ENCODE peak calls at places on chromosomes 5 and 9, in four cellular contexts. One of them, this sample, is unnamed.

GRCh38 chr5:170623576-170624181 is 119.9 kb downstream of the KCNIP1 start:
- DNase-seq in K562: peak; percentile 55
- DNase-seq in HepG2: peak; percentile 20
- DNase-seq in HCT116: peak; percentile 48
- DNase-seq in this sample: peak; percentile 59

GRCh38 chr9:81737871-81738507 is 48.6 kb upstream of the TLE1 start:
- DNase-seq in HepG2: peak; percentile 6
- DNase-seq in K562: no peak
- DNase-seq in HCT116: peak; percentile 89
- DNase-seq in this sample: no peak

GRCh38 chr5:172095368-172095960 is 89.0 kb upstream of the FBXW11 start:
- DNase-seq in K562: no peak
- DNase-seq in HCT116: no peak
- DNase-seq in HepG2: no peak
- DNase-seq in this sample: no peak

GRCh38 chr9:129885018-129885669 is 49.9 kb downstream of the USP20 start:
- DNase-seq in HepG2: peak; percentile 33
- DNase-seq in K562: peak; percentile 68
- DNase-seq in HCT116: no peak
- DNase-seq in this sample: no peak

GRCh38 chr5:93793159-93793781 is 51.9 kb upstream of the POU5F2 start:
- DNase-seq in HepG2: no peak
- DNase-seq in K562: no peak
- DNase-seq in HCT116: no peak
- DNase-seq in this sample: no peak

GRCh38 chr9:84851935-84852585 is 182.5 kb downstream of the NTRK2 start:
- DNase-seq in K562: no peak
- DNase-seq in HepG2: no peak
- DNase-seq in HCT116: peak; percentile 68
- DNase-seq in this sample: peak; percentile 91

GRCh38 chr5:143494162-143494561 is 90.7 kb upstream of the NR3C1 start:
- DNase-seq in K562: no peak
- DNase-seq in HepG2: no peak
- DNase-seq in HCT116: no peak
- DNase-seq in this sample: no peak

GRCh38 chr9:10921671-10922070 is 308.9 kb upstream of the PTPRD start:
- DNase-seq in K562: no peak
- DNase-seq in HCT116: no peak
- DNase-seq in HepG2: no peak
- DNase-seq in this sample: peak; percentile 62

GRCh38 chr5:128491291-128491690 is 46.8 kb downstream of the FBN2 start:
- DNase-seq in HCT116: no peak
- DNase-seq in HepG2: no peak
- DNase-seq in K562: no peak
- DNase-seq in this sample: no peak

GRCh38 chr5:157004893-157005551 is 42.0 kb upstream of the TIMD4 start:
- DNase-seq in HCT116: no peak
- DNase-seq in HepG2: no peak
- DNase-seq in K562: no peak
- DNase-seq in this sample: no peak

GRCh38 chr5:103041071-103041676 is 78.8 kb downstream of the GIN1 start:
- DNase-seq in HepG2: peak; percentile 20
- DNase-seq in K562: no peak
- DNase-seq in HCT116: peak; percentile 49
- DNase-seq in this sample: no peak

GRCh38 chr5:150065346-150065745 is 21.0 kb downstream of the CSF1R start:
- DNase-seq in K562: peak; percentile 58
- DNase-seq in HCT116: no peak
- DNase-seq in HepG2: peak; percentile 13
- DNase-seq in this sample: no peak

GRCh38 chr5:103111458-103111857 is 8.5 kb downstream of the GIN1 start:
- DNase-seq in HCT116: no peak
- DNase-seq in HepG2: no peak
- DNase-seq in K562: no peak
- DNase-seq in this sample: no peak

GRCh38 chr5:142000709-142001484 is 11.9 kb downstream of the GNPDA1 start:
- DNase-seq in HepG2: peak; percentile 7
- DNase-seq in HCT116: no peak
- DNase-seq in K562: peak; percentile 21
- DNase-seq in this sample: no peak

GRCh38 chr5:80487444-80487828 is 464 bp upstream of the FAM151B start:
- DNase-seq in HepG2: no peak
- DNase-seq in HCT116: no peak
- DNase-seq in K562: no peak
- DNase-seq in this sample: no peak

GRCh38 chr5:58094031-58094430 is 365.9 kb downstream of the PLK2 start:
- DNase-seq in HCT116: no peak
- DNase-seq in K562: no peak
- DNase-seq in HepG2: no peak
- DNase-seq in this sample: no peak

GRCh38 chr9:37290881-37291485 is 131.5 kb upstream of the GRHPR start:
- DNase-seq in HepG2: no peak
- DNase-seq in K562: no peak
- DNase-seq in HCT116: peak; percentile 21
- DNase-seq in this sample: no peak

GRCh38 chr5:149728303-149728702 is 1.8 kb upstream of the PPARGC1B start:
- DNase-seq in HCT116: no peak
- DNase-seq in HepG2: no peak
- DNase-seq in K562: no peak
- DNase-seq in this sample: no peak

GRCh38 chr5:148973455-148973854 is 89.4 kb downstream of the SH3TC2 start:
- DNase-seq in HepG2: no peak
- DNase-seq in HCT116: no peak
- DNase-seq in K562: no peak
- DNase-seq in this sample: no peak

GRCh38 chr9:37617837-37618236 is 25.4 kb upstream of the TOMM5 start:
- DNase-seq in HepG2: no peak
- DNase-seq in K562: no peak
- DNase-seq in HCT116: no peak
- DNase-seq in this sample: peak; percentile 6

GRCh38 chr9:1434082-1434481 is 383.9 kb downstream of the DMRT2 start:
- DNase-seq in K562: peak; percentile 6
- DNase-seq in HCT116: no peak
- DNase-seq in HepG2: no peak
- DNase-seq in this sample: no peak

GRCh38 chr5:144307726-144308125 is 137.1 kb downstream of the KCTD16 start:
- DNase-seq in K562: no peak
- DNase-seq in HCT116: no peak
- DNase-seq in HepG2: no peak
- DNase-seq in this sample: no peak

GRCh38 chr9:97556721-97557605 is 55.5 kb downstream of the TMOD1 start:
- DNase-seq in HepG2: no peak
- DNase-seq in HCT116: no peak
- DNase-seq in K562: no peak
- DNase-seq in this sample: no peak

GRCh38 chr9:133933426-133934026 is 58.6 kb downstream of the VAV2 start:
- DNase-seq in HepG2: no peak
- DNase-seq in HCT116: no peak
- DNase-seq in K562: no peak
- DNase-seq in this sample: no peak

GRCh38 chr9:35700942-35701341 is 11.2 kb upstream of the TPM2 start:
- DNase-seq in K562: no peak
- DNase-seq in HCT116: no peak
- DNase-seq in HepG2: no peak
- DNase-seq in this sample: no peak

GRCh38 chr9:113454914-113455761 is 8.4 kb upstream of the RGS3 start:
- DNase-seq in HCT116: peak; percentile 16
- DNase-seq in HepG2: peak; percentile 83
- DNase-seq in K562: peak; percentile 61
- DNase-seq in this sample: no peak

GRCh38 chr5:176596689-176597416 is 13.1 kb downstream of the GPRIN1 start:
- DNase-seq in HCT116: no peak
- DNase-seq in HepG2: no peak
- DNase-seq in K562: no peak
- DNase-seq in this sample: no peak

GRCh38 chr9:121878208-121878835 is 214.8 kb downstream of the TTLL11 start:
- DNase-seq in HCT116: no peak
- DNase-seq in K562: no peak
- DNase-seq in HepG2: no peak
- DNase-seq in this sample: no peak

GRCh38 chr5:31492824-31493223 is 39.1 kb downstream of the DROSHA start:
- DNase-seq in K562: no peak
- DNase-seq in HCT116: no peak
- DNase-seq in HepG2: no peak
- DNase-seq in this sample: peak; percentile 6

DNA sequence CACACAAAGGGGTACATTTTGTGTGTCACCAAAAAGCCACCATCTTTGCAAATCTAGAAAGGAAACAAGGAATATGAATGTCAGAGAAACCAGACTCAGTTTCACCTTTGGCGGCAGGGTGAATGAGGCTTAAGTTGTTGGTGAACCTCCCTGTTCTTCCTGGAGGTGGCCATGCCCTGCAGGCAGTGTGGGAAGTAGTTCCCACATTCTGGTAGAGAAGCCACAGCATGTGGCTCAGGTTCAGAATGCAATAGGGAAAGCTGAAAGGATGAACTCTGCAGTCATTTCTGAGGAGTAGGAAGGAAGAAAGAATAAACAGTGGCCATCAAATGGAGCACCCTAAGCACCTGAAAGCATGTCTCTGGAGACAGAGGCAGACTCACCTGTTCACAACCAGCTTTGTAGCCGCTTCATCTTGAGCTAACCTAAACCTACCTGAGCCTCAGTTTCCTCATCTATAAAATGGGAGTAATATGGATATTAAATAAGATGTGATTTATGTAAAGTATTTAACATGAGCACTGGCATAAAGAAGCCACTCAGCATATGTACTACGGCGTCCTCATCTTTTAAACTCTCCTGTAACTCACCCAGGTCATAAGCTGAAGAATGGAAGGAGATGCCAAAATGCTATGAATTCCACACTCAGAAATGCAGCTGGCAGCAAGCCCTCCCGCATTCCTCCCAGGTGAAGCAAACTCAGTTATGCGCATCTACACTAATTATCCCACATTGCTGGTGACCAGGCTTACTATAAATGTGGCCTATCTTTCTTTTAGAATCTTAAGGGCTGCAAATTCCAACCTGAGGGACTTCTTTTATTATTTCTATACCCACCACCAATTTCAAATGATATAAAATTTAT is 86.0 kb downstream of the ZNF608 start:
- DNase-seq in HepG2: no peak
- DNase-seq in HCT116: no peak
- DNase-seq in K562: no peak
- DNase-seq in this sample: no peak
- H3K4me1 ChIP-seq in HepG2: peaks cover 89% of the 10 kb centered on the region
- H3K4me1 ChIP-seq in HCT116: peaks cover 72% of the 10 kb centered on the region
- H3K4me1 ChIP-seq in K562: peaks cover 7% of the 10 kb centered on the region
- H3K4me1 ChIP-seq in this sample: no peaks in the 10 kb centered on the region

GRCh38 chr9:87748895-87749294 is 23.0 kb downstream of the CTSL start:
- DNase-seq in K562: no peak
- DNase-seq in HepG2: no peak
- DNase-seq in HCT116: no peak
- DNase-seq in this sample: no peak
- TF ChIP-seq YY1 in K562: no peak
- TF ChIP-seq YY1 in HepG2: no peak
- TF ChIP-seq YY1 in HCT116: no peak
- TF ChIP-seq YY1 in this sample: no peak

DNA sequence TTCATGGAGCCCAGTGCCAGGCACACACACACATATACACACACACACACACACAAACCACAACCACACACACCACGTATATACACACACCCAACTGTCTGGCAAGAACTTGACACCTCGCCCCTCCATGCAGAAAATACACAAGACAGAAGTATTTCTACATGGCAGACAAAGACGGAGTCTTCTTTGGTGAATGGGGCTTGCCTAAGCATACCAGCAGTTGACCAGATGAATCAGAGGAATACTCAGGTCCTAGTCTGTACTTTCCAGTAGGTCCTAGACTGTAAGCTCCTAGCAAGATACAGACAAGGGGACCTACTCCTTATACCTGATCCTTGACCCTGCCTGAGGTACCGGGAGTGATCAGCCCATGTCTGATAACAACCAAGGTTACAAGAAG is 60.1 kb downstream of the SIL1 start:
- DNase-seq in HepG2: no peak
- DNase-seq in HCT116: no peak
- DNase-seq in K562: no peak
- DNase-seq in this sample: no peak
- H3K4me1 ChIP-seq in HepG2: peaks cover 36% of the 10 kb centered on the region
- H3K4me1 ChIP-seq in HCT116: peaks cover 29% of the 10 kb centered on the region
- H3K4me1 ChIP-seq in K562: no peaks in the 10 kb centered on the region
- H3K4me1 ChIP-seq in this sample: no peaks in the 10 kb centered on the region

GRCh38 chr5:151738125-151738848 is 20.1 kb downstream of the ATOX1 start:
- DNase-seq in HCT116: no peak
- DNase-seq in K562: no peak
- DNase-seq in HepG2: no peak
- DNase-seq in this sample: no peak
- TF ChIP-seq YY1 in HCT116: no peak
- TF ChIP-seq YY1 in K562: no peak
- TF ChIP-seq YY1 in HepG2: no peak
- TF ChIP-seq YY1 in this sample: no peak

GRCh38 chr9:131697097-131697496 is 42.8 kb downstream of the RAPGEF1 start:
- DNase-seq in HCT116: no peak
- DNase-seq in HepG2: no peak
- DNase-seq in K562: no peak
- DNase-seq in this sample: no peak

GRCh38 chr9:131700076-131700475 is 39.8 kb downstream of the RAPGEF1 start:
- DNase-seq in HCT116: no peak
- DNase-seq in HepG2: no peak
- DNase-seq in K562: no peak
- DNase-seq in this sample: no peak

GRCh38 chr9:131696163-131696439 is 43.8 kb downstream of the RAPGEF1 start:
- DNase-seq in HepG2: no peak
- DNase-seq in HCT116: no peak
- DNase-seq in K562: no peak
- DNase-seq in this sample: no peak

GRCh38 chr9:131698715-131699053 is 41.2 kb downstream of the RAPGEF1 start:
- DNase-seq in K562: no peak
- DNase-seq in HepG2: no peak
- DNase-seq in HCT116: no peak
- DNase-seq in this sample: no peak

DNA sequence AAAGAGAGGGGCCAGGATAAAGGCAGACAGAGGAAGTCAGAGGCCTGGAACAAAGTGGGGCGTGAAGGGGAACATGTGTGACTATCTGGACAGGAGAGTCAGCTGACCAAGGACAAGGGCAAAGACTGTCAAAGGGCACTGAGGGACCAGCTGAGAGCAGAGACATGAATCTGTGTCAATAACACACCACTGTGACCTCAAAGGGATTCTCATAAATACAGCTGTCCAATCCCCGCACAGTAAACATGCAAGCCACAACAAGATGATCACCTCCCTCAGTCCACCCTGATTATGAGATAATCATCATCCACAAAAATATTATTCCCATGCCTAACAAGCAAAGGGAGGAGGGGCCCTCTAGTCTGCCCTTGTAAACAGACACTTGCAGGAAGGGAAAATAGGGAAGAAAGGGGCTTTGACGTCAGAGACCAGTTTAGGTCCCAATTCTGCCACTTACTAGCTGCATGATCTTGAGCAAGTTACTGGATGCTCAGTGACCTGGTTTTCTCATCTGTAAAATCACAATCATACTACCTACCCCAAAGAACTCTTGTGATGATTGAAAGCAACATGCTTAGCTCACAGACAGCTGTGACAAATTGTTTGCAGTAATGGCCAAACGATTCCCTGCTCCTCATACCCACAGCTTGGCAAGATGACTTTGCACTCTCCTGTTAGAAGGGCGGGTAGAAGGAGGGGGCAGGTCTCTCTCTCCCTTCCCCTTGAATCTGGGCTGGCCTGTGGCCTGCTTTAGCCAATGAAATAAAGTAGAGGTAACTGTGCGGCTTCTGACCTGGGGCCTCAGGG is 41.8 kb downstream of the RAPGEF1 start:
- DNase-seq in HCT116: no peak
- DNase-seq in HepG2: no peak
- DNase-seq in K562: no peak
- DNase-seq in this sample: no peak
- H3K4me1 ChIP-seq in HCT116: peaks cover 15% of the 10 kb centered on the region
- H3K4me1 ChIP-seq in HepG2: peaks cover 41% of the 10 kb centered on the region
- H3K4me1 ChIP-seq in K562: peaks cover 8% of the 10 kb centered on the region
- H3K4me1 ChIP-seq in this sample: peaks cover 14% of the 10 kb centered on the region